ENCODE peak calls at places on chromosome 1, in four cellular contexts. W is IMR-90, F is mesendoderm, D is H9. Y is an unnamed sample.

GRCh38 chr1:151165281-151165737 is 393 bp downstream of the LYSMD1 start:
- DNase-seq in W (peak), F (peak), D (peak), Y (peak)

GRCh38 chr1:245512980-245513578 is 358.3 kb downstream of the KIF26B start:
- DNase-seq in W (no peak), F (peak), D (peak), Y (no peak)

GRCh38 chr1:77319036-77319705 is 37.4 kb downstream of the AK5 start:
- DNase-seq in W (peak), F (no peak), D (no peak), Y (no peak)

GRCh38 chr1:212566522-212567479 is 41.8 kb upstream of the ATF3 start:
- DNase-seq in W (peak), F (peak), D (no peak), Y (no peak)

GRCh38 chr1:187053876-187054275 is 225.1 kb downstream of the PLA2G4A start:
- DNase-seq in W (no peak), F (peak), D (peak), Y (no peak)

GRCh38 chr1:210074904-210075303 is 136.9 kb downstream of the SYT14 start:
- DNase-seq in W (no peak), F (no peak), D (no peak), Y (no peak)

GRCh38 chr1:214895226-214895625 is 187.3 kb upstream of the KCNK2 start:
- DNase-seq in W (no peak), F (no peak), D (no peak), Y (no peak)

GRCh38 chr1:48493970-48494769 is 22.2 kb upstream of the SPATA6 start:
- DNase-seq in W (peak), F (peak), D (no peak), Y (no peak)

GRCh38 chr1:226496616-226497015 is 51.9 kb upstream of the STUM start:
- DNase-seq in W (no peak), F (no peak), D (peak), Y (no peak)

GRCh38 chr1:79090985-79091384 is 84.5 kb upstream of the ADGRL4 start:
- DNase-seq in W (no peak), F (no peak), D (no peak), Y (no peak)

GRCh38 chr1:111690306-111690617 is 48.9 kb downstream of the INKA2 start:
- DNase-seq in W (peak), F (no peak), D (no peak), Y (no peak)

GRCh38 chr1:41153750-41154274 is 88.3 kb downstream of the SCMH1 start:
- DNase-seq in W (no peak), F (no peak), D (no peak), Y (no peak)
- H4K5ac ChIP-seq in W (peak), F (no peak), D (no peak), Y (no peak)

GRCh38 chr1:193333166-193333565 is 146.8 kb upstream of the B3GALT2 start:
- DNase-seq in W (no peak), F (no peak), D (no peak), Y (no peak)
- H4K5ac ChIP-seq in W (no peak), F (no peak), D (no peak), Y (no peak)

GRCh38 chr1:172605641-172606040 is 53.3 kb upstream of the FASLG start:
- DNase-seq in W (no peak), F (no peak), D (no peak), Y (no peak)
- H4K5ac ChIP-seq in W (no peak), F (no peak), D (no peak), Y (no peak)

GRCh38 chr1:56855190-56855589 is 593 bp downstream of the C8A start:
- DNase-seq in W (no peak), F (no peak), D (no peak), Y (no peak)
- H4K5ac ChIP-seq in W (no peak), F (no peak), D (no peak), Y (no peak)